ENCODE peak calls at places on chromosomes 1 and 21, in four cellular contexts. Q is T-helper 2 cell, D is occipital lobe, L is epithelial cell of esophagus. T is an unnamed sample.

GRCh38 chr1:34163792-34164509 is 1.1 kb downstream of the CSMD2 start:
- DNase-seq in D (no peak), Q (no peak), L (no peak), T (no peak)

GRCh38 chr1:61053712-61054608 is 28.4 kb upstream of the NFIA start:
- DNase-seq in D (no peak), L (no peak), Q (no peak), T (no peak)

GRCh38 chr1:184176058-184176457 is 124.5 kb downstream of the TSEN15 start:
- DNase-seq in L (no peak), Q (no peak), D (no peak), T (no peak)

GRCh38 chr1:64038965-64039926 is 164.2 kb upstream of the UBE2U start:
- DNase-seq in Q (no peak), D (no peak), L (peak; percentile 98), T (no peak)

GRCh38 chr1:192766009-192766625 is 42.7 kb upstream of the RGS2 start:
- DNase-seq in D (no peak), L (peak; percentile 69), Q (no peak), T (no peak)

GRCh38 chr1:221777434-221778072 is 35.7 kb upstream of the DUSP10 start:
- DNase-seq in D (no peak), L (no peak), Q (no peak), T (no peak)

GRCh38 chr1:184299076-184299790 is 87.6 kb upstream of the C1orf21 start:
- DNase-seq in D (no peak), Q (no peak), L (peak; percentile 68), T (no peak)

GRCh38 chr1:11787804-11788436 is 17.8 kb downstream of the MTHFR start:
- DNase-seq in Q (no peak), L (no peak), D (no peak), T (no peak)

GRCh38 chr1:172431721-172432192 is 11.3 kb downstream of the C1orf105 start:
- DNase-seq in L (peak; percentile 94), Q (no peak), D (no peak), T (no peak)

GRCh38 chr21:32134441-32135159 is 144.2 kb downstream of the MIS18A start:
- DNase-seq in Q (no peak), D (no peak), L (no peak), T (no peak)

GRCh38 chr1:177907000-177907399 is 62.9 kb downstream of the SEC16B start:
- DNase-seq in Q (no peak), L (peak; percentile 84), D (no peak), T (no peak)

GRCh38 chr21:34818663-34819158 is 149.9 kb downstream of the CLIC6 start:
- DNase-seq in Q (no peak), D (no peak), L (peak; percentile 80), T (no peak)

GRCh38 chr1:119091618-119092017 is 48.8 kb downstream of the WARS2 start:
- DNase-seq in Q (no peak), D (no peak), L (no peak), T (no peak)

GRCh38 chr1:244796719-244797406 is 38.6 kb upstream of the COX20 start:
- DNase-seq in L (peak; percentile 72), Q (peak; percentile 18), D (no peak), T (no peak)

GRCh38 chr1:229156819-229157218 is 114.1 kb upstream of the RAB4A start:
- DNase-seq in Q (no peak), D (no peak), L (no peak), T (no peak)

GRCh38 chr1:81220614-81221071 is 580.1 kb upstream of the ADGRL2 start:
- DNase-seq in Q (no peak), L (no peak), D (no peak), T (no peak)

GRCh38 chr1:200452850-200453543 is 43.2 kb upstream of the ZNF281 start:
- DNase-seq in L (no peak), Q (no peak), D (no peak), T (no peak)

GRCh38 chr21:42524341-42525227 is 10.9 kb downstream of the SLC37A1 start:
- DNase-seq in L (no peak), D (no peak), Q (no peak), T (peak; percentile 65)

GRCh38 chr1:75503221-75503974 is 107.5 kb downstream of the SLC44A5 start:
- DNase-seq in D (no peak), Q (no peak), L (peak; percentile 12), T (no peak)

GRCh38 chr1:208455821-208456220 is 211.6 kb upstream of the PLXNA2 start:
- DNase-seq in D (no peak), L (peak; percentile 65), Q (no peak), T (no peak)

GRCh38 chr1:175900171-175900570 is 156.8 kb upstream of the TNR start:
- DNase-seq in L (peak; percentile 12), D (no peak), Q (no peak), T (no peak)

GRCh38 chr1:78081980-78082860 is 36.5 kb downstream of the GIPC2 start:
- DNase-seq in Q (no peak), D (no peak), L (peak; percentile 30), T (no peak)

GRCh38 chr1:11610629-11611180 is 43.5 kb downstream of the FBXO2 start:
- DNase-seq in D (no peak), L (no peak), Q (no peak), T (no peak)

GRCh38 chr1:175792126-175792525 is 48.7 kb upstream of the TNR start:
- DNase-seq in Q (no peak), L (no peak), D (no peak), T (no peak)

GRCh38 chr1:15714438-15715136 is 21.5 kb upstream of the SLC25A34 start:
- DNase-seq in D (peak; percentile 43), L (no peak), Q (no peak), T (no peak)

GRCh38 chr1:172254521-172255222 is 165.8 kb upstream of the C1orf105 start:
- DNase-seq in L (peak; percentile 84), D (no peak), Q (no peak), T (no peak)

GRCh38 chr21:42413500-42413899 is 9.8 kb downstream of the UBASH3A start:
- DNase-seq in D (no peak), Q (peak; percentile 48), L (no peak), T (no peak)

GRCh38 chr21:44949161-44950015 is 9.6 kb downstream of the SLX9 start:
- DNase-seq in Q (peak; percentile 72), L (peak; percentile 79), D (no peak), T (peak; percentile 77)